ENCODE peak calls at places on chromosomes 4 and X, in four cellular contexts. G is AG04450, O is cardiac fibroblast, U is fibroblast of pulmonary artery. W is an unnamed sample.
A peak's percentile ranks its signal among the peaks of the same experiment; 100 is the strongest.

GRCh38 chr4:24890561-24890960 is 22.3 kb downstream of the CCDC149 start:
- DNase-seq in G (no peak), O (no peak), U (no peak), W (no peak)

GRCh38 chr4:158051401-158052235 is 121.2 kb downstream of the GASK1B start:
- DNase-seq in G (peak; percentile 63), O (peak; percentile 96), U (peak; percentile 96), W (peak; percentile 84)

GRCh38 chrX:40579880-40580536 is 762 bp upstream of the ATP6AP2 start:
- DNase-seq in G (no peak), O (no peak), U (no peak), W (no peak)

GRCh38 chr4:113975578-113975977 is 3.9 kb downstream of the ARSJ start:
- DNase-seq in G (no peak), O (no peak), U (no peak), W (no peak)

GRCh38 chr4:102390438-102390837 is 45.2 kb upstream of the SLC39A8 start:
- DNase-seq in G (no peak), O (peak; percentile 5), U (peak; percentile 44), W (no peak)

GRCh38 chr4:183469936-183470335 is 25.5 kb downstream of the CDKN2AIP start:
- DNase-seq in G (no peak), O (no peak), U (peak; percentile 66), W (no peak)

GRCh38 chrX:24190500-24191156 is 41.1 kb downstream of the ZFX start:
- DNase-seq in G (peak; percentile 24), O (peak; percentile 49), U (peak; percentile 27), W (no peak)

GRCh38 chr4:5158825-5159224 is 107.5 kb downstream of the STK32B start:
- DNase-seq in G (no peak), O (no peak), U (no peak), W (no peak)

DNA sequence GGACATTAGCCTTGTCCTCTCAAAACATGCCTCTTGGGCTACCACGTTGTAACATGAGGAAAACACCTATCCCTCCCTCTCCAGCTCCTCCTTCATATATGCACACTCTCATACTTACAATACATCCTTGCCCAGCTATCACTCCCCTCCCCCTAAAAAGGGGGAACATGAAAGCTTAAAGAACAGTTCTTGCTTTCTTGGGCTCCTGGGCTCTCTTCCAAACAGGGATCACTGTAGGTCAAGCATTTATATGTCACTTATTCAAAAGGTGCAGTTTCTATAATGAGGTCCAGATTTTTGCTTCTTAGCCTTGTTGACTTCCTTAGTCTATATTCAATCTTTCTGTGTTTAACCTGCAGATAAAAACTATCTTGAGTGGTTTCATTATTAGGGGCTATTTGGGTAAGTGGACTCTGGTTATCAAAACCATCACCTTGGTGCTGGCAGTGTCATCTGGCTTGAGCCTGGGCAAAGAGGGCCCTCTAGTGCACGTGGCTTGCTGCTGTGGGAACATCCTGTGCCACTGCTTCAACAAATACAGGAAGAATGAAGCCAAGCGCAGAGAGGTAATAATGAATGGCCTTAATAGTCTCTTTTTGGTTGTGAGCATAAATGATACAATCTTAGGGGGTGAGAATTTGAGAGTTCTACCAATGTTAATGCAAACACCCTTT is 119.4 kb downstream of the AKAP4 start:
- DNase-seq in G (no peak), O (peak; percentile 45), U (peak; percentile 49), W (no peak)
- TF ChIP-seq CTCF in G (peak; percentile 30), O (peak; percentile 26), U (peak; percentile 43), W (peak; percentile 42)

DNA sequence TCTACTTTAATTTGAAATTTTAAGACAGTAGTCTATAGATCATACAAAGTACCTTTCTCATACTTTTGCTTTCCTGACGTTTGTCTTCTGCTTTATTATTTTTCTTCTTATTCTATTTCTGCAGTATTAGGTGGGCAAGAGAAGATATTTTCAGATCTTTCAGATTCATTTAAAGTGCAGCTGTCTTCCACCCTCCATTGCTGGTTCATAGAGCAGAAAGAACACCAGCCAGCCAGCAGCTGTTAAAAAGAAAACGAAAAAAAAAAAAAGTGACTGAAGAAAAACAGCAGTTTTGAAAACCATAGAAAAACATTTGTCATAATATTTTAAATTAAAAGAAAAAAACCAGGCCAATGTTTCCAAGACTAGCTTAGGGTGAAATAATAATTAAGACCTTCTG is 42.9 kb downstream of the SMAD1 start:
- DNase-seq in G (no peak), O (no peak), U (no peak), W (no peak)
- H3K4me3 ChIP-seq in G (no peak overlapping the region), O (no peak overlapping the region), U (no peak overlapping the region), W (no peak overlapping the region)

GRCh38 chrX:149630681-149631292 is 805 bp downstream of the TMEM185A start:
- DNase-seq in G (peak; percentile 4), O (peak; percentile 60), U (peak; percentile 55), W (no peak)
- TF ChIP-seq CTCF in G (peak; percentile 38), O (peak; percentile 32), U (peak; percentile 29), W (peak; percentile 11)

DNA sequence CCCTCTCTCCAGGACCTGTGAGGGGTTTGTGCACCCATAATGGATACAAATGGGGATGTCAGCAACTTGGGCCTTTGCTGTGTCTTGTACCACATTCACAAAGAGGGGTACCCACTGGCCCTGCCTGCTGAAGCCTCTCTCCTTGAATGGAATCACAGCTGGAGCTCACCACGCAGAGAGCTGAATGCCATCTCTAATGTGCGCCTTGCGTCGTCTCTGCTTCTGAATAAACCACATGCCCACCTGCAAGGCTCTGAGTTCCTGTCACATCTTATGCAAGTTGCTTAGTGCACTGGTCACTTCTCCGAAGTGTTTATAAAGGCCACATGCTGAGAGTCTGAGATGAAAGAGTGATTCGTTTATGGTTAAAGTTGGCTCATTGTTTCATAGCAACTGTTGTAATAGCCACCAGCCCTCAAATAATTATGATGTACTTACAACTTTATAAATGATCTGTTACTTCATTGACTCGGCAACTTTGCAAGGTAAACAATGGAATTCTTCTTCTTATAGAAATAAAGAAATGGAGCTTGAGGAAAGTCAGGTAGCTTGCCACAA is 6.2 kb upstream of the PUDP start:
- DNase-seq in G (no peak), O (no peak), U (no peak), W (no peak)
- H3K4me3 ChIP-seq in G (no peak overlapping the region), O (no peak overlapping the region), U (no peak overlapping the region), W (no peak overlapping the region)

DNA sequence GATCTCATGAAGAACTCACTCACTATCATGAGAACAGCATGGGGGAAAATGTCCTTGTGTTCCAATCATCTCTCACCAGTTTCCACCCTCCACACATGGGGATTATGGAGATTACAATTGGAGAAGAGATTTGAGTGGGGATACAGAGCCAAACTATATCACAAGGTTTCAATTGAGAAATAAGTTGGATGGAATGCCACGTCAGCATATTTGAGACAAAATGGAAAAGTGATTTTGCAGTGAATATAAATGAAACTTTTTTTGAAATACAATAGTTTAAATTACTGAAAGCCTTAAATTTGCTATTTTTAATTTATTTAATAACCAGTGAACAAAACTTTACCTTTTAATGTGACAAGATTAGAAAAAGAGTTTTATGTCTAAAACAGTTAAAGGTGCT is 494.1 kb downstream of the PRR32 start:
- DNase-seq in G (no peak), O (no peak), U (no peak), W (no peak)
- TF ChIP-seq CTCF in G (no peak), O (no peak), U (no peak), W (no peak)

GRCh38 chr4:52715255-52715897 is 35.8 kb downstream of the ERVMER34-1 start:
- DNase-seq in G (no peak), O (no peak), U (no peak), W (no peak)
- H3K4me3 ChIP-seq in G (no peak overlapping the region), O (no peak overlapping the region), U (no peak overlapping the region), W (no peak overlapping the region)

DNA sequence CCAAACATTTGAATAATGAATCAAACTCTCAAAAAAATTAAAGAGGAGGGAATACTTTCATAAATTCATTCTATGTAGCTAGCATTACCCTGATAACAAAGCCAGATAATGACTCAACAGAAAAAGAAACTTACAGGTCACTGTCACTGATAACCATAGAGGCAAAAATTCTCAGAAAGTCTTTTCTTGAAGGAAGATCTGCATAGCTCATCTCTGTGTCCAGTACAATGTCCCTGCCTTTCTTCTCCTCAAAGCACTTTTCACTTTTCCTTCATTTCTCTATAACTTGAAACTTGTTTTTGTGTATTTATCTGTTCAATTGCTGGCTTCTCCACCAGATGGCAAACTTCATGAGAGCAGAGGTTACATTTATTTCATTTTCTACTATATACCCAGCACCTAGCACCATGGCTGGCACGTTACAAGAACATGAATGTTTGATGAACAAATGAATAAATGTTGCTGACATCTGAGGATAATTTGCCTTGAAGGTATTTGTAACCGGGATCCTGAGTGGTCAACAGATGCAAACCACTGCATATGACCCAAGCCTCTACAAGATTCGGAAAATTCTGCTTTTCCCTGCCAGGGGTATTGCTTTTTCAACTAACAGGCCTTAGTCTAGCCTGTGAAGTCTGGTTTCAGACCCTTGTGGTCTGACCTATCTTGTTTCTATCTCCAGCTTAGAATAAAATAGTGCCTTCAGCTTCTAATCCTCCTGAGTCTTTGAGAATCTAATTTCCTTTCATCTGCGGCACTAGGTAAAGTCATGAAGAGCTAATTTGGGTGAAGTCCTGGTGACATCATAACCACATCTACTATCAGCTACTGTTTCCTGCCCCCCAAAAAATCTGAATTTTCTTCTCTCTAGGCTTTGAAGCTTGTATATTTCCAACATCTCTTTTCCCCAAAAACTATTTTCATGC is 52.5 kb upstream of the ANTXR2 start:
- DNase-seq in G (no peak), O (peak; percentile 59), U (peak; percentile 55), W (no peak)
- TF ChIP-seq CTCF in G (peak; percentile 62), O (peak; percentile 65), U (peak; percentile 69), W (peak; percentile 42)

GRCh38 chr4:123444298-123444731 is 47.7 kb downstream of the SPRY1 start:
- DNase-seq in G (no peak), O (peak; percentile 90), U (peak; percentile 94), W (no peak)
- H3K4me3 ChIP-seq in G (peak overlapping the region; percentile 17), O (no peak overlapping the region), U (no peak overlapping the region), W (no peak overlapping the region)

DNA sequence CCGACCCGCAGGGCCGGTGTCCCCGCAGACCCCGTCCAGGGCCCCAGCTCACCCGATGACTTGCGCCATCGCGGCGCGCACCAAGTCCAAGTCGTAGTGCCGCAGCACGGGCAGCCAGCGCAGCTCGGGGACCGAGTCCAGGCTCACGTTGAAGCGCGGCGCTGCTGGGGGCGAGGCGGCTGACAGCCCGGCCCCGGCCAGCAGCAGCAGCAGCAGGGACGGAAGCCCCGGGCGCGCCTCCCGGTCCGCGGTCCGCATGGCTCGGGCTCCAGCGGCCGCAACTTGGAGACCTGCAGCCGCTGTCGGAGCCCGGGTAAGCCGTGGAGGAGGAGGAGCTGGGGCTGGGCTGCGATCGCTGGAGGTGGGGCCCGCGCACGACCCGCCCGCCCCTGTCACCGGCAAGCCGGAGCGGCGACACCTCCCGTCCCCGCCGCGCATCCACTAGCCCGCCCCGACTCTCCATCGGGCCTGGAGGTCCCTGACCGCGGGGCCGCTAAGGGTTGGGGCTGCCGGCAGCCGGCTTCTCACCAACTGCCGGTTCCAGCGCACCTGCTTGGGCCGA is at the start of gene NAAA:
- DNase-seq in G (no peak), O (peak; percentile 56), U (peak; percentile 45), W (no peak)
- TF ChIP-seq CTCF in G (no peak), O (no peak), U (no peak), W (no peak)

GRCh38 chrX:131709553-131709952 is 165.7 kb downstream of the OR13H1 start:
- DNase-seq in G (no peak), O (no peak), U (no peak), W (no peak)

DNA sequence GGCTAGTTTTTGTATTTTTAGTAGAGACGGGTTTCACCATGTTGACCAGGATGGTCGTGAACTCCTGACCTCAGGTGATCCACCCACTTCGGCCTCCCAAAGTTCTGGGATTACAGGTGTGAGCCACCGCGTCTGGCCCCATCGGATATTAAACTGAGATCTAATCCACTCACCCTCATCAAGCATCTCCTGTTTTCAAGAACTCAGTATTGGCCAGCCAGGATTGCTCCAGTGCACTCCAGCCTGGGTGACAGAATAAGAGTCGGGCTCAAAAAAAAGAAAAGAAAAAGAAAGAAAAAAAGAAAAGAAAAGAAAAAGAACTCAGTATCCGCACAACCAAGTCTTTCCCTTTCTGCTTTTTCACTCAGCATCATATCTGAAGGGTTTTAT is 167.6 kb downstream of the OR13H1 start:
- DNase-seq in G (no peak), O (no peak), U (no peak), W (no peak)
- H3K4me3 ChIP-seq in G (no peak overlapping the region), O (no peak overlapping the region), U (no peak overlapping the region), W (no peak overlapping the region)

W was measured in AG04449.